ENCODE peak calls at places on chromosomes 7 and 10, in seven cellular contexts. U is hepatocyte, D is GM23248, R is fibroblast of lung, C is H9, A is mammary epithelial cell, Q is SK-N-SH. J is an unnamed sample. For H3K79me2, the result is how much of the 10 kb centered on the place peaks cover.

GRCh38 chr10:69181433-69181832 is 1.4 kb downstream of the SUPV3L1 start:
- DNase-seq in U (no peak), C (no peak), A (peak), R (no peak), D (peak), Q (no peak), J (no peak)

GRCh38 chr7:26117142-26117807 is 34.7 kb upstream of the NFE2L3 start:
- DNase-seq in C (peak), A (no peak), U (no peak), D (no peak), R (no peak), Q (peak), J (no peak)

GRCh38 chr10:5971886-5972285 is 5.5 kb downstream of the IL15RA start:
- DNase-seq in R (no peak), U (no peak), D (no peak), A (no peak), C (no peak), Q (no peak), J (no peak)

GRCh38 chr7:155398944-155399343 is 59.0 kb upstream of the EN2 start:
- DNase-seq in C (no peak), U (no peak), A (no peak), D (no peak), R (no peak), Q (peak), J (no peak)

GRCh38 chr7:36961691-36962090 is 237.4 kb upstream of the AOAH start:
- DNase-seq in A (no peak), Q (no peak), D (no peak), C (no peak), R (no peak), U (no peak), J (no peak)

GRCh38 chr10:122441961-122442360 is 12.5 kb upstream of the ARMS2 start:
- DNase-seq in U (peak), R (no peak), C (no peak), D (peak), Q (no peak), A (peak), J (peak)

GRCh38 chr7:148650232-148650858 is 48.4 kb upstream of the CUL1 start:
- DNase-seq in U (no peak), R (peak), D (peak), Q (no peak), C (no peak), A (peak), J (no peak)

GRCh38 chr10:102674566-102674965 is 30.3 kb downstream of the TRIM8 start:
- DNase-seq in A (no peak), U (no peak), R (no peak), C (no peak), Q (peak), D (no peak), J (no peak)

GRCh38 chr10:17504547-17505245 is 50.3 kb upstream of the ST8SIA6 start:
- DNase-seq in R (peak), A (no peak), Q (no peak), C (no peak), D (peak), U (no peak), J (peak)

GRCh38 chr10:49646256-49646870 is 32.5 kb downstream of the CHAT start:
- DNase-seq in A (peak), C (peak), Q (no peak), U (no peak), D (no peak), R (no peak), J (no peak)

GRCh38 chr10:109327266-109327665 is 596.0 kb downstream of the XPNPEP1 start:
- DNase-seq in A (peak), R (no peak), C (no peak), U (no peak), Q (no peak), D (no peak), J (no peak)

GRCh38 chr7:136600475-136600874 is 268.0 kb upstream of the CHRM2 start:
- DNase-seq in C (no peak), Q (no peak), U (no peak), D (no peak), A (no peak), R (no peak), J (no peak)

GRCh38 chr7:26534649-26535482 is 243.2 kb downstream of the SNX10 start:
- DNase-seq in C (no peak), D (no peak), R (no peak), A (no peak), Q (no peak), U (no peak), J (no peak)

GRCh38 chr10:130357951-130358350 is 221.8 kb downstream of the GLRX3 start:
- DNase-seq in C (no peak), Q (no peak), A (no peak), U (no peak), R (no peak), D (no peak), J (no peak)

GRCh38 chr7:132838313-132838712 is 243.6 kb downstream of the CHCHD3 start:
- DNase-seq in U (no peak), R (no peak), Q (no peak), A (no peak), C (no peak), D (no peak), J (no peak)

GRCh38 chr10:110404374-110404773 is 93.3 kb upstream of the DUSP5 start:
- DNase-seq in D (peak), Q (no peak), U (no peak), A (no peak), C (no peak), R (peak), J (no peak)

GRCh38 chr7:98685541-98685940 is 68.5 kb downstream of the NPTX2 start:
- DNase-seq in C (no peak), Q (no peak), U (no peak), D (no peak), R (no peak), A (no peak), J (no peak)

GRCh38 chr10:112230325-112230988 is 46.9 kb upstream of the GPAM start:
- DNase-seq in A (no peak), D (peak), R (no peak), U (no peak), Q (no peak), C (no peak), J (no peak)

GRCh38 chr7:73707045-73707631 is 12.3 kb downstream of the STX1A start:
- DNase-seq in C (no peak), D (no peak), Q (peak), R (no peak), U (no peak), A (no peak), J (no peak)

GRCh38 chr10:31912898-31913847 is 15.5 kb downstream of the ARHGAP12 start:
- DNase-seq in A (no peak), R (peak), D (peak), C (no peak), Q (no peak), U (no peak), J (no peak)
- H3K79me2 ChIP-seq in A (half or more), R (half or more), D (half or more), C (under half), Q (half or more), U (half or more), J (under half)

DNA sequence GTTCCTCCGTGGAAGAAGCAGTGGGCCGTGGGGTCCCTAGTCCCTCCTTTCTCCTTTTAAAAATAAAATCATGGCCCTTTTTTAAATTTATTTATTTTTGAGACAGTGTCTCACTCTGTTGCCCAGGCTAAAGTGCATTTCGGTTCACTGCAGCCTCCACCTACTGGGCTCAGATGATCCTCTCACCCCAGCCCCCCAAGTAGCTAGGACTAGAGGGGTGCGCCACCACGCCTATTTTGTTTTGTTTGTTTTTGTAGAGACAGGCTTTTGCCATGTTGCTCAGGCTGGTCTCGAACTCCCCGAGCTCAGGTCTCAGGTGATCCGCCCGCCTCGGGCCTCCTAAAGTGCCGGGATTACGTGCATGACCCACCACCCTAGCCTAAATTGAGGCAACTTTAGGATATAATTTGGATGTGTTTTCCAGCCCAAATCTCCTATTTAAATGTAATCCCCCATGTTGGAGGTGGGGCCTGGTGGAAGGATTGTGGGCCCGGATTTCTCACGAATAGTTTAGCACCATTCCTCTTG is 796 bp downstream of the ZNF736 start:
- DNase-seq in D (no peak), A (peak), C (no peak), Q (no peak), U (no peak), R (no peak), J (no peak)
- H3K79me2 ChIP-seq in D (half or more), A (under half), C (under half), Q (half or more), U (under half), R (under half), J (under half)

GRCh38 chr7:55490099-55490498 is 82.2 kb downstream of the VOPP1 start:
- DNase-seq in U (no peak), A (no peak), C (no peak), R (no peak), Q (peak), D (no peak), J (no peak)
- H3K79me2 ChIP-seq in U (under half), A (under half), C (under half), R (under half), Q (under half), D (under half), J (under half)

DNA sequence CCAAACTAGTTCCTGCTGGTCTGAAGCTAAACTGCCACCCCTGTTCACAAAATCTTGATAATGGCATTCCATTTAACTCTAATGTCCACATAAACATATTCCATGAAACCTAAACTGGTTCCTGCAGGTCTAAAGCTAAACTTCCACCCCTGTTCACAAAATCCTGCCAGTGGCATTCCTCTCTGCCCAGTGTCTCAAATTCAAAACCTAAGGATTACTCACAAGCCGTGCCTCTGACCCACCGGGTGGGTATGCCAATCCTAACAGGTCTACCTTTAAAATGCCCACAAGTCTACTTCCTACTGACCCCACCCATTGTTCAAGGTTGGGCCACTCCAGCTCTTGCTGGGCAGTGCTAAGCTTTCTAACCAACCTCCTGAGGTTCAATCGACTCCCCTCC is 87.9 kb downstream of the TNS3 start:
- DNase-seq in A (peak), U (no peak), Q (no peak), R (no peak), D (peak), C (no peak), J (peak)
- H3K79me2 ChIP-seq in A (under half), U (half or more), Q (under half), R (under half), D (half or more), C (under half), J (under half)

GRCh38 chr7:76047811-76048667 is at the start of the genes MDH2 and STYXL1:
- DNase-seq in Q (peak), A (peak), R (peak), C (peak), U (peak), D (peak), J (peak)
- H3K79me2 ChIP-seq in Q (half or more), A (half or more), R (half or more), C (under half), U (half or more), D (half or more), J (under half)

DNA sequence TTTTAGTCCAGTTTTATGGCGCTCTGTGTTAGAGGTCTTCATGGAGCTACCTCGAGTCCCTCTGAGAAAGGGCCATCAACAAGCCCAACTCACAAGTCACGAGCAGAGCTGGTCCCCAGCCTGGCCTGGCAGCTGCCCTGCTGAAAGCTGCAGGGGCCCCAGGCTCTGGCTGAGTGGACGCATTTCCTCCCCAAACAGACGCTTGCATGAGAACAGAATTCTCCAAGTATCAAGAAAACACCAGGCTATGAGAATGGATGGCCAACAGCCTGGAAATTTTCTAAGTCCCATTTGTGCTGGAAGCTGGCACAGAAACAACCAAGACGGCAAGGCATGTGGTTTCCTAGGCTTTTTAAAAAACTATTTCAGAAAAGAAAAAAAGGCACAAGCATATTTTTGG is 114.8 kb downstream of the FAM53B start:
- DNase-seq in R (no peak), U (no peak), A (no peak), C (no peak), D (no peak), Q (no peak), J (no peak)
- H3K79me2 ChIP-seq in R (under half), U (under half), A (under half), C (under half), D (under half), Q (under half), J (under half)

DNA sequence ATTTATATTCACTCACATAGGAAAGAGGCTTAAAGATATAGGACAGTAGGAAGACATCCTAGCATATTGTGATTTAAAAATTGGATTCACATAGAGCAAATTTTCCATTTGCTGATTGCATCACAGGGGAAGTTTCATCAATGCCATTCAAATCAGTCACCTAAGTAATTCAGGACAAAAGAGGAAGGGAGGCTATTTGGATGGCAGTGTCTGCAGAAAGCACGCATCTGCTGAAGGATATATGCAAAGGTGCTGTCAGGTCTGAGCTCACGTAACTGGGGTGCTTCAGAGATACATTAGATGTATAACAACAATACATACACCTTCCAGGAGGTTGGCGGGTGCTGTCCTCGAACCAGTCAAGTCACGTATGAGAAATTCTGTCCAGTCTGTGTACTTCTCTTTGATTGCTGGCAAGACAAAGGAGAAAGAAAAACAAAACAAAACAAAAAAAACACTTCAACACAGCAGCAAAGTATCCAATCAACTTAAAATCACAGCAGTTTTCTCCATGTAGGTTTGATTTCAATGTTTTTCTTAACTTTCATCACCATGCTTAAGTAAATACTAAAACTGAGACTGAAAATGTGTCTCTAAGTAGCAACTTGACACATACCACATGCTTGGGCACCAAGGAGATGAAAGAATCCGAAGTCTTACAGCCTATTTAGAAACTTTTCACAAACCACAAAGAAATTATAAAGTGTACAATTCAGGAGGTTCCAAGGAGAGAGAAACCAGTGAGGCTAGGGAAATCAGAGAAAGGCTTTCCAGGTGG is 125.1 kb downstream of the SFMBT2 start:
- DNase-seq in U (no peak), C (no peak), R (no peak), A (no peak), D (no peak), Q (no peak), J (no peak)
- H3K79me2 ChIP-seq in U (under half), C (under half), R (under half), A (under half), D (under half), Q (under half), J (under half)

J was measured in trophoblast cell.